ENCODE peak calls at places on chromosomes 3 and 15, in six cellular contexts. One of them, this sample, is unnamed.
A peak's percentile ranks its signal among the peaks of the same experiment; 100 is the strongest.

GRCh38 chr3:12229144-12229871 is 59.6 kb upstream of the PPARG start:
- DNase-seq in cardiac muscle cell: no peak
- DNase-seq in CD8-positive, alpha-beta memory T cell: no peak
- DNase-seq in MM.1S: no peak
- DNase-seq in Caco-2: no peak
- DNase-seq in A549: no peak
- DNase-seq in this sample: no peak

GRCh38 chr15:98177950-98178848 is 217.7 kb downstream of the ARRDC4 start:
- DNase-seq in cardiac muscle cell: peak; percentile 79
- DNase-seq in CD8-positive, alpha-beta memory T cell: peak; percentile 41
- DNase-seq in MM.1S: peak; percentile 54
- DNase-seq in Caco-2: peak; percentile 76
- DNase-seq in A549: peak; percentile 70
- DNase-seq in this sample: peak; percentile 67

GRCh38 chr3:19934098-19934566 is at the start of gene EFHB:
- DNase-seq in cardiac muscle cell: peak; percentile 66
- DNase-seq in CD8-positive, alpha-beta memory T cell: no peak
- DNase-seq in MM.1S: no peak
- DNase-seq in Caco-2: peak; percentile 62
- DNase-seq in A549: peak; percentile 75
- DNase-seq in this sample: peak; percentile 70

GRCh38 chr3:171687064-171687463 is 123.2 kb downstream of the PLD1 start:
- DNase-seq in cardiac muscle cell: no peak
- DNase-seq in CD8-positive, alpha-beta memory T cell: no peak
- DNase-seq in MM.1S: no peak
- DNase-seq in Caco-2: no peak
- DNase-seq in A549: no peak
- DNase-seq in this sample: no peak

GRCh38 chr15:57312006-57312322 is 64.3 kb upstream of the CGNL1 start:
- DNase-seq in cardiac muscle cell: no peak
- DNase-seq in CD8-positive, alpha-beta memory T cell: no peak
- DNase-seq in MM.1S: no peak
- DNase-seq in Caco-2: no peak
- DNase-seq in A549: no peak
- DNase-seq in this sample: no peak

GRCh38 chr3:143525408-143525807 is 322.9 kb downstream of the SLC9A9 start:
- DNase-seq in cardiac muscle cell: no peak
- DNase-seq in CD8-positive, alpha-beta memory T cell: no peak
- DNase-seq in MM.1S: no peak
- DNase-seq in Caco-2: no peak
- DNase-seq in A549: no peak
- DNase-seq in this sample: no peak

GRCh38 chr3:7788881-7789280 is 712.7 kb upstream of the LMCD1 start:
- DNase-seq in cardiac muscle cell: no peak
- DNase-seq in CD8-positive, alpha-beta memory T cell: no peak
- DNase-seq in MM.1S: no peak
- DNase-seq in Caco-2: no peak
- DNase-seq in A549: no peak
- DNase-seq in this sample: no peak

GRCh38 chr3:14549256-14549931 is 9.3 kb upstream of the GRIP2 start:
- DNase-seq in cardiac muscle cell: no peak
- DNase-seq in CD8-positive, alpha-beta memory T cell: no peak
- DNase-seq in MM.1S: peak; percentile 10
- DNase-seq in Caco-2: no peak
- DNase-seq in A549: peak; percentile 41
- DNase-seq in this sample: peak; percentile 25

GRCh38 chr15:99433757-99434211 is 132.0 kb upstream of the MEF2A start:
- DNase-seq in cardiac muscle cell: no peak
- DNase-seq in CD8-positive, alpha-beta memory T cell: no peak
- DNase-seq in MM.1S: no peak
- DNase-seq in Caco-2: no peak
- DNase-seq in A549: no peak
- DNase-seq in this sample: no peak

GRCh38 chr15:31260646-31261265 is 65.9 kb upstream of the KLF13 start:
- DNase-seq in cardiac muscle cell: no peak
- DNase-seq in CD8-positive, alpha-beta memory T cell: no peak
- DNase-seq in MM.1S: no peak
- DNase-seq in Caco-2: no peak
- DNase-seq in A549: no peak
- DNase-seq in this sample: no peak

GRCh38 chr3:86104154-86104553 is 886.8 kb downstream of the VGLL3 start:
- DNase-seq in cardiac muscle cell: no peak
- DNase-seq in CD8-positive, alpha-beta memory T cell: no peak
- DNase-seq in MM.1S: no peak
- DNase-seq in Caco-2: no peak
- DNase-seq in A549: no peak
- DNase-seq in this sample: no peak

GRCh38 chr3:126156468-126156867 is 23.9 kb downstream of the ALDH1L1 start:
- DNase-seq in cardiac muscle cell: no peak
- DNase-seq in CD8-positive, alpha-beta memory T cell: no peak
- DNase-seq in MM.1S: peak; percentile 19
- DNase-seq in Caco-2: no peak
- DNase-seq in A549: peak; percentile 30
- DNase-seq in this sample: no peak

GRCh38 chr3:52683611-52684010 is 2.1 kb downstream of the PBRM1 start:
- DNase-seq in cardiac muscle cell: no peak
- DNase-seq in CD8-positive, alpha-beta memory T cell: no peak
- DNase-seq in MM.1S: no peak
- DNase-seq in Caco-2: no peak
- DNase-seq in A549: no peak
- DNase-seq in this sample: no peak

GRCh38 chr3:52688266-52688665 is 2.4 kb downstream of the GNL3 start:
- DNase-seq in cardiac muscle cell: no peak
- DNase-seq in CD8-positive, alpha-beta memory T cell: no peak
- DNase-seq in MM.1S: no peak
- DNase-seq in Caco-2: peak; percentile 61
- DNase-seq in A549: no peak
- DNase-seq in this sample: no peak

GRCh38 chr3:52685285-52685704 is 418 bp downstream of the PBRM1 start:
- DNase-seq in cardiac muscle cell: peak; percentile 88
- DNase-seq in CD8-positive, alpha-beta memory T cell: peak; percentile 69
- DNase-seq in MM.1S: peak; percentile 92
- DNase-seq in Caco-2: peak; percentile 90
- DNase-seq in A549: peak; percentile 72
- DNase-seq in this sample: peak; percentile 84

GRCh38 chr3:52684184-52684583 is 1.5 kb downstream of the PBRM1 start:
- DNase-seq in cardiac muscle cell: no peak
- DNase-seq in CD8-positive, alpha-beta memory T cell: no peak
- DNase-seq in MM.1S: no peak
- DNase-seq in Caco-2: no peak
- DNase-seq in A549: no peak
- DNase-seq in this sample: peak; percentile 11

GRCh38 chr3:52685705-52686691 is at the start of the genes GNL3 and PBRM1:
- DNase-seq in cardiac muscle cell: peak; percentile 97
- DNase-seq in CD8-positive, alpha-beta memory T cell: peak; percentile 93
- DNase-seq in MM.1S: peak; percentile 97
- DNase-seq in Caco-2: peak; percentile 95
- DNase-seq in A549: peak; percentile 96
- DNase-seq in this sample: peak; percentile 96
- H3K4me1 ChIP-seq in cardiac muscle cell: peaks cover 22% of the 10 kb centered on the region
- H3K4me1 ChIP-seq in CD8-positive, alpha-beta memory T cell: peaks cover 38% of the 10 kb centered on the region
- H3K4me1 ChIP-seq in MM.1S: peaks cover 55% of the 10 kb centered on the region
- H3K4me1 ChIP-seq in Caco-2: peaks cover 41% of the 10 kb centered on the region
- H3K4me1 ChIP-seq in A549: peaks cover 47% of the 10 kb centered on the region
- H3K4me1 ChIP-seq in this sample: peaks cover 2% of the 10 kb centered on the region

GRCh38 chr3:186067360-186068242 is 41.3 kb downstream of the ETV5 start:
- DNase-seq in cardiac muscle cell: no peak
- DNase-seq in CD8-positive, alpha-beta memory T cell: no peak
- DNase-seq in MM.1S: peak; percentile 55
- DNase-seq in Caco-2: no peak
- DNase-seq in A549: no peak
- DNase-seq in this sample: no peak
- H3K4me1 ChIP-seq in cardiac muscle cell: peaks cover 9% of the 10 kb centered on the region
- H3K4me1 ChIP-seq in CD8-positive, alpha-beta memory T cell: no peaks in the 10 kb centered on the region
- H3K4me1 ChIP-seq in MM.1S: peaks cover 4% of the 10 kb centered on the region
- H3K4me1 ChIP-seq in Caco-2: peaks cover 9% of the 10 kb centered on the region
- H3K4me1 ChIP-seq in A549: no peaks in the 10 kb centered on the region
- H3K4me1 ChIP-seq in this sample: no peaks in the 10 kb centered on the region

GRCh38 chr3:56611364-56611763 is 54.4 kb downstream of the CCDC66 start:
- DNase-seq in cardiac muscle cell: no peak
- DNase-seq in CD8-positive, alpha-beta memory T cell: no peak
- DNase-seq in MM.1S: no peak
- DNase-seq in Caco-2: no peak
- DNase-seq in A549: no peak
- DNase-seq in this sample: peak; percentile 17
- H3K4me1 ChIP-seq in cardiac muscle cell: no peaks in the 10 kb centered on the region
- H3K4me1 ChIP-seq in CD8-positive, alpha-beta memory T cell: peaks cover 50% of the 10 kb centered on the region
- H3K4me1 ChIP-seq in MM.1S: no peaks in the 10 kb centered on the region
- H3K4me1 ChIP-seq in Caco-2: no peaks in the 10 kb centered on the region
- H3K4me1 ChIP-seq in A549: peaks cover 6% of the 10 kb centered on the region
- H3K4me1 ChIP-seq in this sample: peaks cover 4% of the 10 kb centered on the region

DNA sequence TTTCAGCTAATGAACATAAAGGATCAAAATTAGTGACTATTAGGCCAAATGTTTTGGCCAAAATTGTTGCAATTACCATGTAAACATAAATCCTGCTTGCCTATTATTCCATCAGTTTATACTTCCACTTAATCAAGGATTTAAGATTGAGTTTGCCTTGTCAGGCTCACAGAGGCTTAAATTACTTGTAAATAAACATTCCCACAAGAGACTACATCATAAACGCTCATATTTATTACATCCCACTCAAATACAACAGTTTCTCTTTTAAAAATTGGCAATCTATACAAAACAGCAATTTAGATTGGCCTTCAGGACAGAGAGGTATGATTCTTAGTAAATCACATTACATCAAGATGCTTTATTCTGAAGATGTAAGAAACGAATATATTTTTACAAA is 9.9 kb upstream of the MAP4 start:
- DNase-seq in cardiac muscle cell: no peak
- DNase-seq in CD8-positive, alpha-beta memory T cell: no peak
- DNase-seq in MM.1S: no peak
- DNase-seq in Caco-2: no peak
- DNase-seq in A549: no peak
- DNase-seq in this sample: no peak
- H3K4me1 ChIP-seq in cardiac muscle cell: peaks cover 12% of the 10 kb centered on the region
- H3K4me1 ChIP-seq in CD8-positive, alpha-beta memory T cell: no peaks in the 10 kb centered on the region
- H3K4me1 ChIP-seq in MM.1S: peaks cover 10% of the 10 kb centered on the region
- H3K4me1 ChIP-seq in Caco-2: peaks cover 11% of the 10 kb centered on the region
- H3K4me1 ChIP-seq in A549: peaks cover 24% of the 10 kb centered on the region
- H3K4me1 ChIP-seq in this sample: peaks cover 3% of the 10 kb centered on the region

GRCh38 chr3:111750278-111750884 is 108.7 kb upstream of the PHLDB2 start:
- DNase-seq in cardiac muscle cell: no peak
- DNase-seq in CD8-positive, alpha-beta memory T cell: no peak
- DNase-seq in MM.1S: no peak
- DNase-seq in Caco-2: no peak
- DNase-seq in A549: no peak
- DNase-seq in this sample: no peak

GRCh38 chr3:111748132-111748531 is 110.9 kb upstream of the PHLDB2 start:
- DNase-seq in cardiac muscle cell: no peak
- DNase-seq in CD8-positive, alpha-beta memory T cell: no peak
- DNase-seq in MM.1S: no peak
- DNase-seq in Caco-2: no peak
- DNase-seq in A549: no peak
- DNase-seq in this sample: peak; percentile 18

GRCh38 chr3:111747490-111747889 is 111.6 kb upstream of the PHLDB2 start:
- DNase-seq in cardiac muscle cell: no peak
- DNase-seq in CD8-positive, alpha-beta memory T cell: no peak
- DNase-seq in MM.1S: no peak
- DNase-seq in Caco-2: no peak
- DNase-seq in A549: peak; percentile 61
- DNase-seq in this sample: no peak

GRCh38 chr3:111749171-111750170 is 109.6 kb upstream of the PHLDB2 start:
- DNase-seq in cardiac muscle cell: no peak
- DNase-seq in CD8-positive, alpha-beta memory T cell: no peak
- DNase-seq in MM.1S: no peak
- DNase-seq in Caco-2: no peak
- DNase-seq in A549: no peak
- DNase-seq in this sample: no peak

GRCh38 chr3:111751961-111752360 is 107.1 kb upstream of the PHLDB2 start:
- DNase-seq in cardiac muscle cell: no peak
- DNase-seq in CD8-positive, alpha-beta memory T cell: no peak
- DNase-seq in MM.1S: no peak
- DNase-seq in Caco-2: no peak
- DNase-seq in A549: no peak
- DNase-seq in this sample: no peak
- H3K4me1 ChIP-seq in cardiac muscle cell: no peaks in the 10 kb centered on the region
- H3K4me1 ChIP-seq in CD8-positive, alpha-beta memory T cell: no peaks in the 10 kb centered on the region
- H3K4me1 ChIP-seq in MM.1S: no peaks in the 10 kb centered on the region
- H3K4me1 ChIP-seq in Caco-2: no peaks in the 10 kb centered on the region
- H3K4me1 ChIP-seq in A549: peaks cover 46% of the 10 kb centered on the region
- H3K4me1 ChIP-seq in this sample: no peaks in the 10 kb centered on the region

DNA sequence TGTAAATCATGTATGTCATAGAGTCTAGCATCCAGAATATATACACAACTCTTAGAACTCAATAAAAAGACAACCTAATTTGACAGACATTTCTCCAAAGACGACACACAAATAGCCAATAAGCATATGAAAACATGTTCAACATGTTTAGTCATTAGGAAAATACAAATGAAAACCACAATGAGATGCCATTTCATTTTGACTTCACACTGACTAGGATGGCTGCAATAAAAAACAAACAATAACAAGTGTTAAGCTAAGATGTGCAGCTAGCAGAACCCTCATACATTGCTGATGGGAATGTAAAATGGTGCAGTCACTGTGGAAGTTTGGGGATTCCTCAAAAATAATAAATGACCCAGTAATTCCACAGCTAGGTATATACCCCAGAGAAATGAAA is 16.4 kb downstream of the SPG11 start:
- DNase-seq in cardiac muscle cell: no peak
- DNase-seq in CD8-positive, alpha-beta memory T cell: no peak
- DNase-seq in MM.1S: no peak
- DNase-seq in Caco-2: no peak
- DNase-seq in A549: no peak
- DNase-seq in this sample: no peak
- H3K4me1 ChIP-seq in cardiac muscle cell: no peaks in the 10 kb centered on the region
- H3K4me1 ChIP-seq in CD8-positive, alpha-beta memory T cell: peaks cover 5% of the 10 kb centered on the region
- H3K4me1 ChIP-seq in MM.1S: no peaks in the 10 kb centered on the region
- H3K4me1 ChIP-seq in Caco-2: no peaks in the 10 kb centered on the region
- H3K4me1 ChIP-seq in A549: no peaks in the 10 kb centered on the region
- H3K4me1 ChIP-seq in this sample: no peaks in the 10 kb centered on the region

GRCh38 chr3:58495101-58495500 is 3.2 kb downstream of the KCTD6 start:
- DNase-seq in cardiac muscle cell: no peak
- DNase-seq in CD8-positive, alpha-beta memory T cell: no peak
- DNase-seq in MM.1S: no peak
- DNase-seq in Caco-2: no peak
- DNase-seq in A549: no peak
- DNase-seq in this sample: no peak
- H3K4me1 ChIP-seq in cardiac muscle cell: peaks cover 17% of the 10 kb centered on the region
- H3K4me1 ChIP-seq in CD8-positive, alpha-beta memory T cell: peaks cover 40% of the 10 kb centered on the region
- H3K4me1 ChIP-seq in MM.1S: peaks cover 14% of the 10 kb centered on the region
- H3K4me1 ChIP-seq in Caco-2: peaks cover 16% of the 10 kb centered on the region
- H3K4me1 ChIP-seq in A549: peaks cover 41% of the 10 kb centered on the region
- H3K4me1 ChIP-seq in this sample: peaks cover 3% of the 10 kb centered on the region

GRCh38 chr15:90190606-90191343 is 10.4 kb upstream of the SEMA4B start:
- DNase-seq in cardiac muscle cell: no peak
- DNase-seq in CD8-positive, alpha-beta memory T cell: no peak
- DNase-seq in MM.1S: peak; percentile 96
- DNase-seq in Caco-2: no peak
- DNase-seq in A549: no peak
- DNase-seq in this sample: peak; percentile 85
- H3K4me1 ChIP-seq in cardiac muscle cell: peaks cover 7% of the 10 kb centered on the region
- H3K4me1 ChIP-seq in CD8-positive, alpha-beta memory T cell: peaks cover 28% of the 10 kb centered on the region
- H3K4me1 ChIP-seq in MM.1S: peaks cover 47% of the 10 kb centered on the region
- H3K4me1 ChIP-seq in Caco-2: no peaks in the 10 kb centered on the region
- H3K4me1 ChIP-seq in A549: peaks cover 62% of the 10 kb centered on the region
- H3K4me1 ChIP-seq in this sample: peaks cover 19% of the 10 kb centered on the region

This sample was measured in small intestine.